ENCODE peak calls at places on chromosome 17, in nine cellular contexts. A, X, W, Q, K, T, I, D and V are unnamed samples.

GRCh38 chr17:3913531-3914318 is 2.5 kb downstream of the P2RX1 start:
- DNase-seq in A (peak), X (peak), W (peak), Q (peak), K (no peak), T (peak), I (peak), D (peak), V (peak)

GRCh38 chr17:78341559-78342437 is 18.1 kb downstream of the SOCS3 start:
- DNase-seq in A (no peak), X (peak), W (no peak), Q (no peak), K (no peak), T (peak), I (no peak), D (peak), V (no peak)

GRCh38 chr17:60148300-60148838 is 1.4 kb upstream of the CA4 start:
- DNase-seq in A (no peak), X (no peak), W (no peak), Q (no peak), K (no peak), T (no peak), I (no peak), D (no peak), V (no peak)

GRCh38 chr17:2239882-2240430 is 63.6 kb downstream of the SMG6 start:
- DNase-seq in A (peak), X (peak), W (no peak), Q (peak), K (no peak), T (no peak), I (peak), D (peak), V (peak)

GRCh38 chr17:11618861-11619566 is 20.7 kb downstream of the DNAH9 start:
- DNase-seq in A (no peak), X (peak), W (no peak), Q (no peak), K (no peak), T (no peak), I (no peak), D (no peak), V (no peak)

GRCh38 chr17:39735882-39736281 is 1.9 kb upstream of the GRB7 start:
- DNase-seq in A (no peak), X (no peak), W (no peak), Q (no peak), K (peak), T (no peak), I (no peak), D (no peak), V (no peak)

GRCh38 chr17:14464741-14465140 is 163.9 kb downstream of the HS3ST3B1 start:
- DNase-seq in A (peak), X (peak), W (no peak), Q (no peak), K (no peak), T (no peak), I (no peak), D (peak), V (no peak)

GRCh38 chr17:41844971-41845370 is 7.3 kb downstream of the KLHL10 start:
- DNase-seq in A (no peak), X (peak), W (no peak), Q (no peak), K (no peak), T (no peak), I (peak), D (peak), V (no peak)

GRCh38 chr17:10149573-10150399 is 48.6 kb downstream of the GAS7 start:
- DNase-seq in A (no peak), X (peak), W (no peak), Q (no peak), K (no peak), T (no peak), I (peak), D (peak), V (peak)

GRCh38 chr17:79850571-79851460 is 11.6 kb upstream of the CBX4 start:
- DNase-seq in A (no peak), X (peak), W (no peak), Q (no peak), K (no peak), T (no peak), I (peak), D (peak), V (no peak)

GRCh38 chr17:18102640-18103039 is 5.9 kb upstream of the MYO15A start:
- DNase-seq in A (no peak), X (no peak), W (no peak), Q (no peak), K (no peak), T (no peak), I (no peak), D (no peak), V (no peak)

GRCh38 chr17:81142301-81143199 is 22.8 kb upstream of the PVALEF start:
- DNase-seq in A (peak), X (peak), W (peak), Q (peak), K (peak), T (peak), I (peak), D (peak), V (peak)